ENCODE peak calls at places on chromosomes 2 and 18, in seven cellular contexts. B is thoracic aorta, K is retina, M is iPS-NIHi11, T is astrocyte of the spinal cord, L is HTR-8/SVneo, D is hypothalamus. R is an unnamed sample.

GRCh38 chr2:239153806-239154591 is 246.8 kb downstream of the HDAC4 start:
- DNase-seq in B (no peak), K (no peak), M (no peak), T (no peak), L (no peak), D (no peak), R (no peak)

GRCh38 chr18:50967714-50968661 is at the start of gene ELAC1:
- DNase-seq in B (peak; percentile 35), K (peak; percentile 92), M (peak; percentile 94), T (peak; percentile 78), L (peak; percentile 66), D (peak; percentile 56), R (peak; percentile 38)

GRCh38 chr2:99066602-99067001 is 74.9 kb upstream of the C2orf15 start:
- DNase-seq in B (no peak), K (no peak), M (peak; percentile 32), T (peak; percentile 56), L (peak; percentile 42), D (no peak), R (peak; percentile 57)

GRCh38 chr18:3441290-3441689 is 8.7 kb upstream of the TGIF1 start:
- DNase-seq in B (no peak), K (no peak), M (peak; percentile 52), T (peak; percentile 32), L (no peak), D (no peak), R (peak; percentile 64)

GRCh38 chr2:145874466-145874865 is 1354.5 kb upstream of the ZEB2 start:
- DNase-seq in B (no peak), K (no peak), M (no peak), T (peak; percentile 79), L (no peak), D (no peak), R (peak; percentile 14)

GRCh38 chr2:240195316-240195861 is 54.9 kb upstream of the OTOS start:
- DNase-seq in B (no peak), K (no peak), M (no peak), T (no peak), L (no peak), D (no peak), R (no peak)

GRCh38 chr18:25896178-25896780 is 194.1 kb downstream of the SS18 start:
- DNase-seq in B (no peak), K (no peak), M (peak; percentile 68), T (peak; percentile 66), L (peak; percentile 30), D (no peak), R (peak; percentile 21)

GRCh38 chr2:156589381-156590079 is 153.4 kb downstream of the GPD2 start:
- DNase-seq in B (no peak), K (peak; percentile 61), M (peak; percentile 37), T (peak; percentile 62), L (peak; percentile 11), D (no peak), R (peak; percentile 59)

GRCh38 chr18:73780218-73780617 is 367.4 kb downstream of the FBXO15 start:
- DNase-seq in B (no peak), K (no peak), M (no peak), T (no peak), L (no peak), D (no peak), R (no peak)

GRCh38 chr2:196293751-196294486 is 122.5 kb upstream of the STK17B start:
- DNase-seq in B (no peak), K (no peak), M (no peak), T (peak; percentile 84), L (peak; percentile 68), D (no peak), R (peak; percentile 72)

GRCh38 chr2:47336259-47337238 is 66.4 kb upstream of the MSH2 start:
- DNase-seq in B (no peak), K (no peak), M (no peak), T (no peak), L (no peak), D (no peak), R (no peak)

GRCh38 chr2:231525248-231526163 is 4.7 kb downstream of the NMUR1 start:
- DNase-seq in B (no peak), K (no peak), M (no peak), T (no peak), L (no peak), D (no peak), R (no peak)

GRCh38 chr18:75341267-75341666 is 86.2 kb downstream of the SMIM21 start:
- DNase-seq in B (no peak), K (no peak), M (peak; percentile 48), T (peak; percentile 33), L (no peak), D (no peak), R (no peak)

GRCh38 chr18:58045265-58046086 is 1.4 kb downstream of the NEDD4L start:
- DNase-seq in B (no peak), K (peak; percentile 83), M (peak; percentile 39), T (peak; percentile 26), L (peak; percentile 35), D (peak; percentile 25), R (peak; percentile 80)

GRCh38 chr2:44130441-44130840 is 38.2 kb upstream of the PPM1B start:
- DNase-seq in B (no peak), K (no peak), M (no peak), T (peak; percentile 52), L (no peak), D (no peak), R (peak; percentile 38)

GRCh38 chr2:20593072-20594034 is 57.5 kb downstream of the HS1BP3 start:
- DNase-seq in B (no peak), K (no peak), M (no peak), T (peak; percentile 91), L (peak; percentile 95), D (no peak), R (peak; percentile 96)

GRCh38 chr18:28039078-28039477 is 137.9 kb downstream of the CDH2 start:
- DNase-seq in B (no peak), K (no peak), M (no peak), T (peak; percentile 55), L (no peak), D (no peak), R (peak; percentile 86)

GRCh38 chr18:33916200-33916599 is 308.5 kb downstream of the NOL4 start:
- DNase-seq in B (no peak), K (no peak), M (peak; percentile 33), T (no peak), L (no peak), D (no peak), R (no peak)

GRCh38 chr2:69959425-69959824 is 2.0 kb downstream of the ASPRV1 start:
- DNase-seq in B (no peak), K (no peak), M (no peak), T (no peak), L (no peak), D (no peak), R (no peak)